ENCODE peak calls at places on chromosome 16, in ten cellular contexts. N is stomach; K is upper lobe of right lung; Q is sigmoid colon; B is CD4-positive, alpha-beta T cell; I is psoas muscle; Y is heart right ventricle; E is A549; W is ascending aorta; V is tibial artery. T is an unnamed sample.

GRCh38 chr16:67860589-67861398 is 12.1 kb upstream of the EDC4 start:
- DNase-seq in B (no peak), Q (no peak), W (no peak), V (no peak), E (no peak), N (no peak), I (no peak), K (no peak), Y (no peak), T (no peak)

GRCh38 chr16:53131363-53132071 is 76.7 kb downstream of the CHD9 start:
- DNase-seq in W (peak; percentile 88), Q (peak; percentile 88), E (peak; percentile 55), N (peak; percentile 72), Y (peak; percentile 53), I (peak; percentile 74), K (peak; percentile 88), V (peak; percentile 84), B (peak; percentile 22), T (peak; percentile 21)

GRCh38 chr16:57476546-57477410 is 9.5 kb downstream of the DOK4 start:
- DNase-seq in E (no peak), Y (no peak), Q (no peak), N (no peak), B (no peak), K (no peak), W (no peak), V (no peak), I (no peak), T (no peak)

GRCh38 chr16:17566075-17566474 is 95.3 kb upstream of the XYLT1 start:
- DNase-seq in V (no peak), Y (no peak), E (no peak), W (no peak), B (no peak), K (no peak), I (no peak), Q (no peak), N (no peak), T (no peak)

GRCh38 chr16:56423584-56424403 is 1.6 kb downstream of the AMFR start:
- DNase-seq in V (no peak), W (no peak), B (no peak), Q (no peak), K (no peak), I (no peak), N (no peak), E (no peak), Y (no peak), T (no peak)

GRCh38 chr16:75250809-75251279 is 580 bp downstream of the BCAR1 start:
- DNase-seq in B (no peak), Y (no peak), N (peak; percentile 80), Q (peak; percentile 79), E (peak; percentile 91), I (peak; percentile 57), W (peak; percentile 80), K (peak; percentile 86), V (peak; percentile 76), T (no peak)

GRCh38 chr16:24993722-24994686 is 21.2 kb downstream of the ARHGAP17 start:
- DNase-seq in N (no peak), E (peak; percentile 78), V (no peak), K (no peak), B (no peak), Q (no peak), Y (no peak), W (peak; percentile 68), I (no peak), T (no peak)

GRCh38 chr16:67040906-67041305 is 12.0 kb downstream of the CBFB start:
- DNase-seq in V (no peak), B (no peak), E (no peak), Y (no peak), K (no peak), I (no peak), Q (no peak), W (no peak), N (no peak), T (no peak)

GRCh38 chr16:85387171-85387507 is 226.0 kb upstream of the GSE1 start:
- DNase-seq in E (no peak), B (no peak), Q (peak; percentile 63), I (no peak), W (no peak), N (no peak), V (peak; percentile 53), Y (no peak), K (peak; percentile 51), T (no peak)

GRCh38 chr16:64858076-64858475 is 263.8 kb downstream of the CDH11 start:
- DNase-seq in I (no peak), K (no peak), V (no peak), E (no peak), B (no peak), Y (no peak), Q (no peak), W (no peak), N (no peak), T (no peak)

GRCh38 chr16:88759245-88759975 is 25.6 kb downstream of the PIEZO1 start:
- DNase-seq in W (no peak), N (peak; percentile 55), Y (no peak), E (no peak), K (peak; percentile 84), B (peak; percentile 60), V (no peak), Q (peak; percentile 96), I (no peak), T (no peak)

GRCh38 chr16:28873543-28874201 is 4.6 kb upstream of the ATP2A1 start:
- DNase-seq in V (no peak), Q (no peak), W (no peak), E (peak; percentile 73), I (no peak), Y (no peak), B (peak; percentile 27), N (no peak), K (peak; percentile 70), T (no peak)

GRCh38 chr16:72946474-72947194 is 101.3 kb downstream of the ZFHX3 start:
- DNase-seq in W (peak; percentile 78), N (peak; percentile 48), V (peak; percentile 94), Y (peak; percentile 65), K (no peak), E (no peak), I (no peak), Q (peak; percentile 77), B (no peak), T (no peak)

GRCh38 chr16:64269756-64270155 is 852.1 kb downstream of the CDH11 start:
- DNase-seq in W (no peak), Q (no peak), B (no peak), E (no peak), I (no peak), Y (no peak), N (no peak), K (no peak), V (no peak), T (no peak)

DNA sequence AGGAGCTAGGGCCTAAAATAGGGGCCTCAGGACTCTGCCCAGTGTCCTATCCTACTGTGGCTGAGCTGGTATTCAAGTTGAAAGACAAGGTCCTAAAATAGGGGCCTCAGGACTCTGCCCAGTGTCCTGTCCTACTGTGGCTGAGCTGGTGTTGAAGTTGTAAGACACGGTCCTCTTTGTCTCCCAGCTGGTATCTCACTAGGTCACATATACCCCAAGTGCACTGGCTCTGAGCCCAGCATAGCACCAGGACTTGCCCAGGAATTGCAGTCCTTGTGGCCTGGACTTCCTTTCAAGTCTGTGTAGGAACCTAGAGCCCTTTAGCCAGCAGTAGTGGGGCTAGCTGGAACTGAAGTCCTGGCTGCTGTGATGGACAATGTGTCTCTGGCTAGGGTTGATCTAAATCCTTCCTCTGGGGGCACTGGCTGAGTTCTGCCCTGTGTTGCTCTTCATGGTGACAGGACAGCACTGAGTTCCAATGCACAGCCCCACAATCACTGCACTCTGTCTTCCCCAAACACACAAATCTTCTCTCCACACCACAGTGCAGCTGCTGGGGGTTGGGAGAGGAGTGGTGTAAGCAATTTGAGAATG is 260.5 kb downstream of the HAPSTR1 start:
- DNase-seq in E (no peak), B (no peak), N (no peak), K (no peak), I (no peak), Y (no peak), V (no peak), W (no peak), Q (no peak), T (no peak)
- H3K9me3 ChIP-seq in E (peaks cover 3% of the 10 kb centered on the region), B (peaks cover 10% of the 10 kb centered on the region), N (peaks cover 10% of the 10 kb centered on the region), K (peaks cover 6% of the 10 kb centered on the region), I (peaks cover 10% of the 10 kb centered on the region), Y (no peaks in the 10 kb centered on the region), V (peaks cover 22% of the 10 kb centered on the region), W (peaks cover 4% of the 10 kb centered on the region), Q (no peaks in the 10 kb centered on the region), T (peaks cover 10% of the 10 kb centered on the region)

GRCh38 chr16:50248845-50249244 is 17.5 kb upstream of the ADCY7 start:
- DNase-seq in V (no peak), Q (no peak), Y (no peak), B (no peak), I (no peak), E (no peak), K (no peak), N (no peak), W (no peak), T (no peak)
- TF ChIP-seq CTCF in V (no peak), Q (no peak), Y (no peak), B (no peak), I (no peak), E (no peak), K (no peak), N (no peak), W (no peak), T (no peak)

DNA sequence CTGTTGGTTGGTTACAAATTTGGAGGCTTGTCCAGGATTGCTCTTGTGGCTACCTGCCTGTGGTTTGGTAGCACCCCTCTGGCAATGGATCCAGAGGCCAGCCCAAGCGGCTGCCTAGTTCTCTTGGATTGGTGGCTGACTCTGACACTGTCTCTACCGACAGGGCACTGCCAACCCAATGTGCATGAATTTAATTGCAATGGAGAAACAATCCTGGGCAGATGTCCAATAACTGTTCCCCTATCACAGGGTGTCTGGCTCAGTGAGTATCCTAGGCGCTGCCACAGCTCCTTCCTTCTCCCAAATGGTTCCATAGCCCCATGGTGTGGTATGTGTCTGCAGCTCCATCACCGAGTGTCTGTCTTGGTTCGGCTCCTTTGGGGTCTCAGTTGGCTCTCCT is 19.5 kb downstream of the N4BP1 start:
- DNase-seq in E (no peak), Q (no peak), I (no peak), Y (no peak), B (no peak), V (no peak), W (no peak), N (no peak), K (no peak), T (no peak)
- H3K9me3 ChIP-seq in E (peaks cover 25% of the 10 kb centered on the region), Q (no peaks in the 10 kb centered on the region), I (no peaks in the 10 kb centered on the region), Y (no peaks in the 10 kb centered on the region), B (peaks cover 12% of the 10 kb centered on the region), V (no peaks in the 10 kb centered on the region), W (no peaks in the 10 kb centered on the region), N (peaks cover 23% of the 10 kb centered on the region), K (no peaks in the 10 kb centered on the region), T (no peaks in the 10 kb centered on the region)

GRCh38 chr16:14485131-14485551 is 144.9 kb downstream of the PARN start:
- DNase-seq in E (no peak), Y (no peak), W (no peak), V (no peak), N (no peak), I (no peak), K (no peak), B (no peak), Q (no peak), T (no peak)
- TF ChIP-seq CTCF in E (no peak), Y (no peak), W (no peak), V (no peak), N (no peak), I (no peak), K (no peak), B (no peak), Q (no peak), T (no peak)

DNA sequence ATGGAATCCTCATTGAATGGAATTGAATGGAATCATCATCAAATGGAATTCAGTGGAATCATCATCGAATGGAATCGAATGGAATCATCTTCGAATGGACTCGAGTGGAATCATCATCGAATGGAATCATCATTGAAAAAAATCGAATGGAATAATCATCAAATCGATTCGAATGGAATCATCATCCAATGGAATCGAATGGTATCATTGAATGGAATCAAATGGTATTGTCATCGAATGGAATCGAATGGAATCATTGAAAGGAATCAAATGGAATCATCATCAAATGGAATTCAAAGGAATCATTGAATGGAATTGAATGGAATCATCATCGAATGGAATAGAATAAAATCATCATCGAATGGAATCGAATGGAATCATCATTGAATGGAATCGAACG is 619.3 kb downstream of the TP53TG3F start:
- DNase-seq in I (no peak), Q (no peak), B (no peak), Y (no peak), E (no peak), N (no peak), V (no peak), W (no peak), K (no peak), T (no peak)
- H3K9me3 ChIP-seq in I (peaks cover 72% of the 10 kb centered on the region), Q (peaks cover 9% of the 10 kb centered on the region), B (peaks cover 24% of the 10 kb centered on the region), Y (no peaks in the 10 kb centered on the region), E (peaks cover 8% of the 10 kb centered on the region), N (peaks cover 94% of the 10 kb centered on the region), V (peaks cover 34% of the 10 kb centered on the region), W (no peaks in the 10 kb centered on the region), K (peaks cover 12% of the 10 kb centered on the region), T (peaks cover 4% of the 10 kb centered on the region)

T was measured in thoracic aorta.